ENCODE peak calls at places on chromosomes 7 and 10, in five cellular contexts. U is esophagus squamous epithelium, T is choroid plexus epithelial cell, F is H1, O is AG09309. L is an unnamed sample.

GRCh38 chr7:88306590-88307048 is at the start of gene STEAP4:
- DNase-seq in U (peak), T (peak), F (peak), O (no peak), L (peak)

GRCh38 chr10:110992011-110992800 is 72.8 kb downstream of the SHOC2 start:
- DNase-seq in U (no peak), T (peak), F (no peak), O (no peak), L (no peak)

GRCh38 chr10:86756511-86757109 is at the start of gene BMPR1A:
- DNase-seq in U (peak), T (peak), F (no peak), O (peak), L (no peak)

GRCh38 chr10:60296073-60296472 is 93.6 kb downstream of the ANK3 start:
- DNase-seq in U (no peak), T (no peak), F (no peak), O (no peak), L (no peak)

GRCh38 chr10:100496567-100496966 is 23.1 kb downstream of the SEC31B start:
- DNase-seq in U (no peak), T (no peak), F (no peak), O (no peak), L (no peak)

GRCh38 chr10:974785-975074 is 13.5 kb upstream of the GTPBP4 start:
- DNase-seq in U (no peak), T (no peak), F (no peak), O (no peak), L (no peak)

GRCh38 chr7:142853739-142854504 is 954 bp upstream of the EPHB6 start:
- DNase-seq in U (peak), T (peak), F (peak), O (no peak), L (no peak)

GRCh38 chr10:70704211-70704610 is 31.9 kb downstream of the ADAMTS14 start:
- DNase-seq in U (no peak), T (no peak), F (no peak), O (no peak), L (no peak)

GRCh38 chr10:123995461-123996131 is 97.8 kb downstream of the CHST15 start:
- DNase-seq in U (no peak), T (peak), F (peak), O (peak), L (peak)

GRCh38 chr10:13450078-13450477 is 78.7 kb downstream of the BEND7 start:
- DNase-seq in U (no peak), T (peak), F (no peak), O (peak), L (peak)

GRCh38 chr10:112052176-112052575 is 131.4 kb downstream of the GPAM start:
- DNase-seq in U (no peak), T (no peak), F (no peak), O (no peak), L (no peak)

GRCh38 chr10:103447187-103447586 is 5.0 kb downstream of the CALHM2 start:
- DNase-seq in U (no peak), T (no peak), F (no peak), O (no peak), L (no peak)

GRCh38 chr10:35487336-35488034 is 117.7 kb upstream of the GJD4 start:
- DNase-seq in U (no peak), T (no peak), F (no peak), O (no peak), L (peak)

GRCh38 chr10:131233611-131234258 is 77.8 kb downstream of the TCERG1L start:
- DNase-seq in U (no peak), T (no peak), F (no peak), O (no peak), L (no peak)

GRCh38 chr7:71016387-71016786 is 115.6 kb upstream of the GALNT17 start:
- DNase-seq in U (no peak), T (no peak), F (no peak), O (no peak), L (no peak)

GRCh38 chr10:98028168-98028770 is 2.2 kb downstream of the CRTAC1 start:
- DNase-seq in U (no peak), T (peak), F (peak), O (no peak), L (no peak)

GRCh38 chr7:114539575-114539974 is 125.0 kb downstream of the FOXP2 start:
- DNase-seq in U (no peak), T (peak), F (no peak), O (no peak), L (no peak)

GRCh38 chr10:71083457-71083975 is 128.9 kb upstream of the UNC5B start:
- DNase-seq in U (no peak), T (no peak), F (no peak), O (no peak), L (no peak)

GRCh38 chr7:134708692-134709091 is 62.0 kb downstream of the BPGM start:
- DNase-seq in U (no peak), T (no peak), F (no peak), O (no peak), L (no peak)

GRCh38 chr7:134710511-134710853 is 63.8 kb downstream of the BPGM start:
- DNase-seq in U (no peak), T (no peak), F (no peak), O (no peak), L (no peak)

GRCh38 chr7:134712196-134712595 is 65.5 kb downstream of the BPGM start:
- DNase-seq in U (no peak), T (no peak), F (no peak), O (no peak), L (no peak)

GRCh38 chr7:134709197-134709596 is 62.5 kb downstream of the BPGM start:
- DNase-seq in U (no peak), T (no peak), F (no peak), O (no peak), L (no peak)

DNA sequence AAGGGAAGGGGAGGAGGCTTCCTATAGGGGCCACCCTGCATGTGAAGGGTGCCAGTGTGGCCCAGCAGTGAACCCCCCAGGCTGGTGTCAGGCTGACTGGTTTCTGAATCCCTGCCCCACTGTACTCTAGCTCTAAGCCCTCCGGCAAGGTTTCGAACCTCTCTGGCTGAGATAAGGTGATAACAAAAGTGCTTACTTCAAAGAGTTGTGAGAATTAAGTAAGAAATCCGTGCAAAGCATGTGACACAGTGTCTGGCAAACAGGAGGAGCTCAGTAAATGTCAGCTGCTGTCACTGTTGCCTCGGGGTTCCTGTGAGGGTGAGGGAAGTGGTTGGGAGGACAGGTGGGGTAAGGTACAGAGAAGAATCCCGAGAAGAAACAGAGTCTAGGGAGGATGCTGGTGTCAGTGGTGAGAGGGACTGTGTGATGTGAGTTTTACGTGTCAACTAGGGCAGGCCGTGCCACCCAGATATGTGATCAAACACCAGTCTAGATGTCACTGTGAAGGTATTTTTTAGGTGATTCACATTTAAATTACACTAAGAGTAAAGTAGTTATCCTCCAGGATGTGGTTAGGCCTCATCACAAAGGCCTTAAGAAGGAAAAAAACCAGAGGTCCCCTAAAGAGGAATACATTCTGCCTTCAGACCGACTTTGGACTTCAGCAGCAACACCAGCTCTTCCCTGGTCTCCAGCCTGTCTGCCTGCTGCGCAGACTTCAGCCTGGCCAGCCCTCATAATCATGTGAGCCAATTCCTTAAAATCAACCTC is 64.4 kb downstream of the BPGM start:
- DNase-seq in U (no peak), T (no peak), F (no peak), O (no peak), L (no peak)
- H3K4me3 ChIP-seq in U (no peak), T (no peak), F (no peak), O (no peak), L (no peak)

GRCh38 chr7:144853542-144853941 is 17.7 kb upstream of the TPK1 start:
- DNase-seq in U (no peak), T (no peak), F (no peak), O (no peak), L (no peak)

GRCh38 chr7:144857463-144857862 is 21.6 kb upstream of the TPK1 start:
- DNase-seq in U (no peak), T (no peak), F (no peak), O (no peak), L (no peak)

GRCh38 chr7:144854839-144855424 is 19.1 kb upstream of the TPK1 start:
- DNase-seq in U (no peak), T (peak), F (no peak), O (no peak), L (no peak)
- H3K4me3 ChIP-seq in U (no peak), T (no peak), F (no peak), O (no peak), L (no peak)

DNA sequence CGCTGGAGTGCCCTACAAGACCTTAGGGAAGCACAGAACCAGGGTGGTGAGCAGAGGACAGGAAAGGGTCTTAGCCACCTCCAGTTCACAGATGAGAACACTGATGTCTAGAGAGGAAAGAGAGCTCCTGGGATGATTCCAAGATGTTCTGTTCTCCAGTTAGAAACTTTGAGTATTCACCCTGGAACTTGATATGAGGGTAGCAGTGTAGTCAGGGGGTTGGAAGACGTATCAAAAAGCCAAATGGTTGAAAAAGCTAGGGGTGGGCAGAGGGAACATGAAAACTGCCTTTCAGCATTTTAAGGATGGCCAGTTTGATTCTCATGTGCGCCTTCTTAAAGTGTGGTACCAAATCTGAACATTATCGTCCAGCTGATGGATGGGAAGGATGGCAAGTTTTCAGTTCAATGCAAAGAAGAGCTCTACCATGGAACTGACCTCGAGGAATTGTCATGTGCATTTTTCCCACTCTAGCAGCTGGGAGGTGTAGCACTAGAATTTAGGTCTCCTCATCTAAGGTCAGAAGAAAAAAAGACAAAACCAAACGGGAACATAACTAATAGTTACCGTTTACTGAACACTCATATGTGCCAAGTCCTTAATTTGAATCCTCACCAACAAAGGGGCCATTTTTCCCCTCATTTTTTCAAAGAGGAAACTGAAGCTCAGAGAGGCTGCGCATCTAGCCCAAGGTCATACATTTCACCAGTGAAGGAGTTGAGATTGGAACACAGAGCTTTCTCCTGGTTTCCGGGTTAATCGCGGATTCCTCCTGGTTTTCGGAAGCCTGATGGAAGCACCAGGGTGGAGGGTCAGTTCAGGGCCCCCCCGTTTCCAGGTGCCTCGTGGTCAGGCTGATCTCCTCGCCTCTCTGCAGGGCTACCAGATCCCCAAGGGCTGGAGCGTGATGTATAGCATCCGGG is 6.0 kb upstream of the CYP26A1 start:
- DNase-seq in U (no peak), T (no peak), F (no peak), O (no peak), L (no peak)
- H3K4me3 ChIP-seq in U (no peak), T (no peak), F (peak), O (no peak), L (no peak)

GRCh38 chr7:30911561-30911969 is at the start of gene AQP1:
- DNase-seq in U (no peak), T (peak), F (no peak), O (no peak), L (no peak)

GRCh38 chr7:30912986-30913671 is 1.5 kb downstream of the AQP1 start:
- DNase-seq in U (no peak), T (no peak), F (no peak), O (no peak), L (no peak)

GRCh38 chr7:30911133-30911532 is 520 bp upstream of the AQP1 start:
- DNase-seq in U (no peak), T (no peak), F (no peak), O (no peak), L (no peak)

GRCh38 chr7:30912021-30912420 is 368 bp downstream of the AQP1 start:
- DNase-seq in U (no peak), T (no peak), F (no peak), O (no peak), L (no peak)

DNA sequence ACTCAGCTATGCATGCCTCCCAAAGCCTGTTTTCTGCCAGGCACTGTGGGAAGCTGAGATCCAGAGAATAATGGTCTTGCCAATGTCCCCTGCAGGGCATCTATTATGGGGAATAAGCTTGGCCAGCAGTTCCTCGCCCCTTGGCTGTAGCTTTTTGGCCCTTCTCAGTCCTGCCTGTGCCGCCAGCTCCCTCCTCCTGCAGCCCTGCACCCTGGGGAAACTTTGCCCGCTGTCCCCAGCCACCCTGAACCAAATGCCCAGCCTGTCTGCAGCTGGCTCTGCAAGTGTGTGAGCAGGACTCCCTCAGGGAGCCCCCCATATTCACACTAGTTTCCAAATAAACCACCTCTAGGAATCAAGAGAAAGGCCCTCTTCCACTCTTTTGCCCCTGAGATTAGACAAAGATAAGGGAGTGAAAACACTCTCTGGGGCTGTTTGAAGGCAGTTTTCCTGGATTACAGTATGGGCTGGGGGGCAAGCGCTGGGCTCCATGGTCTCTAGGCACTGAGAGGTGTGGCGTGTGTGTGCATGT is 867 bp downstream of the AQP1 start:
- DNase-seq in U (no peak), T (no peak), F (no peak), O (no peak), L (no peak)
- H3K4me3 ChIP-seq in U (peak), T (no peak), F (no peak), O (no peak), L (no peak)

GRCh38 chr7:87215051-87215450 is 4.5 kb downstream of the TMEM243 start:
- DNase-seq in U (no peak), T (no peak), F (no peak), O (no peak), L (no peak)
- H3K4me3 ChIP-seq in U (no peak), T (no peak), F (no peak), O (no peak), L (no peak)

GRCh38 chr10:34216348-34216908 is 598.7 kb downstream of the PARD3 start:
- DNase-seq in U (no peak), T (no peak), F (no peak), O (no peak), L (no peak)
- H3K4me3 ChIP-seq in U (no peak), T (no peak), F (no peak), O (no peak), L (no peak)

GRCh38 chr10:91712315-91712714 is 79.4 kb upstream of the PPP1R3C start:
- DNase-seq in U (no peak), T (peak), F (no peak), O (no peak), L (no peak)
- H3K4me3 ChIP-seq in U (no peak), T (peak), F (no peak), O (no peak), L (no peak)

GRCh38 chr7:75715864-75716263 is 22.9 kb downstream of the HIP1 start:
- DNase-seq in U (no peak), T (no peak), F (no peak), O (no peak), L (no peak)

GRCh38 chr7:75711076-75711475 is 27.7 kb downstream of the HIP1 start:
- DNase-seq in U (no peak), T (no peak), F (no peak), O (no peak), L (no peak)

GRCh38 chr7:75716992-75717626 is 21.6 kb downstream of the HIP1 start:
- DNase-seq in U (no peak), T (peak), F (no peak), O (peak), L (peak)

GRCh38 chr7:75712517-75713361 is 26.0 kb downstream of the HIP1 start:
- DNase-seq in U (no peak), T (no peak), F (no peak), O (no peak), L (no peak)

GRCh38 chr7:75711634-75712494 is 26.9 kb downstream of the HIP1 start:
- DNase-seq in U (no peak), T (peak), F (no peak), O (no peak), L (no peak)
- H3K4me3 ChIP-seq in U (no peak), T (no peak), F (no peak), O (no peak), L (no peak)

GRCh38 chr7:45036801-45037200 is 36.8 kb downstream of the CCM2 start:
- DNase-seq in U (no peak), T (no peak), F (no peak), O (no peak), L (no peak)
- H3K4me3 ChIP-seq in U (no peak), T (no peak), F (no peak), O (no peak), L (no peak)

DNA sequence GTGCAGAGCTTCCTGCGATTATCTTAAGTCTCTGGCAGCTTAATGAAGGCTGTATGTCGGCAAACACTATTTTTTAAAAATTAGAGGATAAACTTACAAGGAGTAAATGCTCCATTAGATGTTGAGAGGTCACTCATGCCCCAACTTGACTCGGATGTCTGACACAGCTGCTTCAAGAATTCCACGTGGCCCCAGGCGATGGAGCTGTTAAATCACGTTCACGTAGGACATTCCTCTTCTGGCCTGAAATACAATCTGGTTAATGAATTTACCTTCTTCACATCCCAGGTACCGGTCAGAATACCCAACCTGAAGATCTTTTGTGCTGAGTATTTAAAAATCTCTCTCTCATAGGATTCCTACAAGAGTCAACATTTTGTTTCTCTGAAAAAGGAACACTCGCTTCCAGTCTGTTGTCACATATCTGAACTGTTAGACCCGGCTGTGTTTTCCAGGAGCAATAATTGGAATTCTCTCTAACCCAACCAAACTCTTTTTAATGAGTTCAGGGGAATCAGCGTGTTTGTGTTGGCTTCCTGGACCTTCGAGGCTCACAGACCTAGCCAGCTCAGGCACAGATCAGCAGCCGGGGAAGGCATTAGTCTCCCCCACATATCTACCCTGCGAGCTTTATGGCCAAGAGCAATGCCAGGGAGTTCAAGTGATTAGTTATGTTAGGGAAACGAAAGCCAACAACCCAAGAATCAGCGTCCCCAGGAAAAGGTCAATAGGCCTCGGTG is 285.0 kb downstream of the FGFR2 start:
- DNase-seq in U (no peak), T (no peak), F (no peak), O (no peak), L (no peak)
- H3K4me3 ChIP-seq in U (no peak), T (no peak), F (no peak), O (no peak), L (no peak)

L was measured in skeletal muscle cell.